ENCODE peak calls at places on chromosomes 13 and 19, in seven cellular contexts. R is heart right ventricle, E is fibroblast of lung, L is Panc1, N is upper lobe of right lung, J is tibial artery, C is heart left ventricle. T is an unnamed sample.

GRCh38 chr13:45209229-45209628 is 8.4 kb upstream of the KCTD4 start:
- DNase-seq in N (no peak), R (no peak), L (no peak), E (peak; percentile 12), C (no peak), J (no peak), T (no peak)

GRCh38 chr19:48670699-48671455 is 1.9 kb downstream of the NTN5 start:
- DNase-seq in C (no peak), N (no peak), E (no peak), R (no peak), J (no peak), L (no peak), T (no peak)

GRCh38 chr13:64810701-64811258 is 2419.4 kb downstream of the PCDH9 start:
- DNase-seq in E (peak; percentile 47), R (no peak), C (no peak), N (no peak), J (no peak), L (no peak), T (no peak)

GRCh38 chr19:30373593-30373992 is 1.4 kb downstream of the ZNF536 start:
- DNase-seq in N (no peak), E (no peak), R (no peak), C (no peak), J (no peak), L (no peak), T (no peak)

GRCh38 chr13:50227356-50227755 is 212.1 kb downstream of the KCNRG start:
- DNase-seq in N (no peak), R (no peak), E (no peak), C (no peak), J (no peak), L (no peak), T (no peak)

GRCh38 chr19:23867895-23868294 is 46.8 kb upstream of the ZNF726 start:
- DNase-seq in J (no peak), L (no peak), R (no peak), N (no peak), E (no peak), C (no peak), T (no peak)

GRCh38 chr13:20891034-20891433 is 11.5 kb downstream of the XPO4 start:
- DNase-seq in L (no peak), N (no peak), J (no peak), E (no peak), R (no peak), C (no peak), T (no peak)

GRCh38 chr19:17069249-17069648 is 6.0 kb downstream of the HAUS8 start:
- DNase-seq in E (no peak), L (no peak), N (no peak), J (no peak), C (no peak), R (no peak), T (no peak)

GRCh38 chr13:67033170-67033569 is 197.0 kb downstream of the PCDH9 start:
- DNase-seq in N (no peak), J (no peak), L (no peak), R (no peak), C (no peak), E (no peak), T (no peak)

GRCh38 chr13:43140985-43141384 is 117.6 kb downstream of the DNAJC15 start:
- DNase-seq in L (no peak), R (no peak), C (no peak), E (no peak), N (no peak), J (no peak), T (no peak)

GRCh38 chr19:40976134-40976533 is 14.9 kb upstream of the CYP2B6 start:
- DNase-seq in R (no peak), L (no peak), C (no peak), N (no peak), J (no peak), E (no peak), T (no peak)

GRCh38 chr19:3274245-3275067 is 50.0 kb downstream of the CELF5 start:
- DNase-seq in C (no peak), J (no peak), L (no peak), R (no peak), E (no peak), N (no peak), T (no peak)

GRCh38 chr19:19224852-19225494 is 13.2 kb downstream of the NCAN start:
- DNase-seq in L (no peak), N (peak; percentile 90), J (peak; percentile 69), E (peak; percentile 59), R (peak; percentile 57), C (peak; percentile 70), T (no peak)

GRCh38 chr13:111897846-111898215 is 169.1 kb upstream of the SOX1 start:
- DNase-seq in L (no peak), R (no peak), C (no peak), E (no peak), J (no peak), N (no peak), T (no peak)

GRCh38 chr19:39254539-39255345 is 6.1 kb upstream of the IFNL4 start:
- DNase-seq in N (no peak), L (no peak), J (no peak), E (no peak), C (no peak), R (no peak), T (no peak)

GRCh38 chr19:39253374-39254149 is 4.9 kb upstream of the IFNL4 start:
- DNase-seq in N (no peak), C (no peak), R (no peak), L (no peak), J (no peak), E (no peak), T (no peak)

GRCh38 chr19:39251081-39251480 is 2.4 kb upstream of the IFNL4 start:
- DNase-seq in C (no peak), R (no peak), J (no peak), L (no peak), E (no peak), N (no peak), T (no peak)

GRCh38 chr19:39248806-39249205 is at the start of gene IFNL4:
- DNase-seq in N (no peak), R (no peak), C (no peak), E (no peak), J (no peak), L (no peak), T (no peak)

DNA sequence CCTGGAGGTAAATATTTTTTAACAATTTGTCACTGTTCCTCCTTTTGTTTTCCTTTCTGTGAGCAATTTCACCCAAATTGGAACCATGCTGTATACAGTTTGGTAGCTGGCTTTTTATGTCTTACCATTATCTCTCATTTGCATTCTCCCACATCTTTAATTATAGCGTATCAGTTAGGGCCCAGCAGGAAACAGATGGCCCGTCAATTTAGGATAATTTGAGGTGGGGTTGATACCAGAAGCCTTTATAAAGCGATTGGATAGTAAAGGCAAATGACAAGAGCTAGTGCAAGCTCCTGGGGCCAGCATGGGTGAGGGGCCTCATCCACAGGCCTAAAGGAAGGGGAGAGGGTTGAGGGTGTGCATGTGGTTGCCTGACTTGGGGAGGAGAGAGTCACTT is 3.8 kb upstream of the IFNL4 start:
- DNase-seq in C (no peak), L (no peak), E (no peak), J (no peak), N (no peak), R (no peak), T (no peak)
- H3K4me1 ChIP-seq in C (peaks cover 5% of the 10 kb centered on the region), L (no peaks in the 10 kb centered on the region), E (no peaks in the 10 kb centered on the region), J (no peaks in the 10 kb centered on the region), N (no peaks in the 10 kb centered on the region), R (peaks cover 6% of the 10 kb centered on the region), T (no peaks in the 10 kb centered on the region)

GRCh38 chr19:10655457-10656312 is 1.5 kb downstream of the ILF3 start:
- DNase-seq in R (no peak), L (no peak), C (no peak), J (no peak), E (no peak), N (no peak), T (peak; percentile 41)

GRCh38 chr19:10653482-10653731 is 739 bp upstream of the ILF3 start:
- DNase-seq in J (no peak), E (no peak), C (no peak), R (no peak), N (no peak), L (no peak), T (no peak)

GRCh38 chr19:10653732-10654609 is at the start of gene ILF3:
- DNase-seq in N (peak; percentile 99), E (peak; percentile 100), J (peak; percentile 100), L (peak; percentile 99), C (peak; percentile 100), R (peak; percentile 99), T (peak; percentile 99)

GRCh38 chr19:10651821-10652220 is 2.3 kb upstream of the ILF3 start:
- DNase-seq in C (no peak), E (peak; percentile 68), N (no peak), R (no peak), J (no peak), L (no peak), T (no peak)

GRCh38 chr19:10654610-10655456 is 687 bp downstream of the ILF3 start:
- DNase-seq in L (no peak), N (peak; percentile 80), J (peak; percentile 77), R (peak; percentile 52), C (peak; percentile 63), E (no peak), T (peak; percentile 79)
- H3K4me1 ChIP-seq in L (peaks cover 11% of the 10 kb centered on the region), N (peaks cover 30% of the 10 kb centered on the region), J (peaks cover 12% of the 10 kb centered on the region), R (peaks cover 41% of the 10 kb centered on the region), C (peaks cover 50% of the 10 kb centered on the region), E (peaks cover 2% of the 10 kb centered on the region), T (no peaks in the 10 kb centered on the region)

DNA sequence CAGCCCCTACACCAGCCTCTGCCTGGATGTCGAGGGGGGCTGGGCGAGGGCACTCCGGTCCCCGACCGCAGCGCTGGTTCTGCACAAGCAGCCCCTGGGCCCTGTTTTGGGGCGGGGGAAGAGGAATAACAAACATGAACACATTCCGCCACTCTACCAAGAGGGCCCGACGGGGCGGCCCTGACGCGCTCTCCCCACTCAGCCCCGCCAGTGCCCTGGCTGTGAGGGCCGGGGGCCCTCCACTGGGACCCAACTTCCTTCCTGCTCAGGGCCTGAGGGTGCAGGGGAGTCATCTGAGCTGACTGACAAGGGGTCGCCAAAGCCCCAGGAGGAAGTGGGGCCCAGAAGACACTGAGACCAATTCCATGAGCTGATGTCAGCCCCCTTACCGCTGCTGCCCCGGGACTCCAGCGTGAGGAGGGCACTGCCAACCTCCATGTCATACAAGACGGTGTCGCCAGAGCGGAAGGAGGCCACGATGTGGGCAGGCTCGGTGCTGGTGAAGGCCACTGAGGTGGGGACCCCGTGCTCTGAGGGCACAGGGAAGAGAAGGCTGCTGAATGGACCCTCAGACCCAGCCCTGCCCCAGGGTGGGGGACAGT is 5.6 kb upstream of the PRKD2 start:
- DNase-seq in N (peak; percentile 55), L (no peak), R (no peak), J (no peak), E (no peak), C (no peak), T (no peak)
- H3K4me1 ChIP-seq in N (peaks cover 25% of the 10 kb centered on the region), L (peaks cover 5% of the 10 kb centered on the region), R (peaks cover 21% of the 10 kb centered on the region), J (peaks cover 1% of the 10 kb centered on the region), E (no peaks in the 10 kb centered on the region), C (peaks cover 24% of the 10 kb centered on the region), T (no peaks in the 10 kb centered on the region)

DNA sequence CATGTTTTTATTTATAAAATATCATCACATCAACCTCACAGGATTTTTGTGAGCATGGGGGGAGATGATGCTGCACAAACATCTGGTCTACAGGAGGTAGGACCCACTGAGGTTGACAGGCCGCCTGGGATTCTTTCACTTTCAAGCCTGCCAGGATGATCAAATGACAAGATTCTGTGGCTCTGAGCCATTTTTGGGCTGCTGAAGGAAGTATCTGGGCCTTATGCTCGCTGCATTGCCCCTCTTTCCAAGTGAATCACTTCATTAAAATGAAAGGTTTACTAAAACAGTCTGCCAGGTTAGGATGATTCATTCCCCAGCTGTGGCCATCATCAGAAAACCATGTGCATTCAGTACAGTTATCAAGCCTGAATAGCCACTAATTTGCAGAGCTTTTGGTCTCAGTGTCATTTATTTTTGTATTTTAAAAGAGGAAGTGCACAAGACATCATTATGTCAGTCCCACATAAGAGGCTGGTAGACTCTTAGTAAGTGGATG is 34.4 kb downstream of the STARD13 start:
- DNase-seq in L (no peak), R (no peak), E (peak; percentile 92), C (no peak), N (no peak), J (no peak), T (peak; percentile 79)
- H3K4me1 ChIP-seq in L (peaks cover 3% of the 10 kb centered on the region), R (peaks cover 49% of the 10 kb centered on the region), E (peaks cover 18% of the 10 kb centered on the region), C (peaks cover 49% of the 10 kb centered on the region), N (peaks cover 16% of the 10 kb centered on the region), J (peaks cover 7% of the 10 kb centered on the region), T (peaks cover 17% of the 10 kb centered on the region)

T was measured in BE2C.